ENCODE peak calls at places on chromosomes 7 and 10, in six cellular contexts. L, K, N, V, S and E are unnamed samples.

GRCh38 chr7:78794101-78794500 is 659.4 kb downstream of the MAGI2 start:
- DNase-seq in V (no peak), K (no peak), S (peak; percentile 13), N (no peak), L (no peak), E (no peak)

GRCh38 chr7:36763084-36763807 is 39.0 kb upstream of the AOAH start:
- DNase-seq in L (no peak), S (no peak), N (no peak), V (no peak), K (peak; percentile 18), E (no peak)

GRCh38 chr10:43236176-43236850 is 30.6 kb downstream of the RASGEF1A start:
- DNase-seq in L (no peak), S (no peak), V (no peak), N (no peak), K (no peak), E (no peak)

GRCh38 chr7:66859794-66860645 is 61.0 kb upstream of the TMEM248 start:
- DNase-seq in N (no peak), K (no peak), V (no peak), L (no peak), S (no peak), E (no peak)

GRCh38 chr10:248307-248706 is 113.1 kb downstream of the ZMYND11 start:
- DNase-seq in L (no peak), S (no peak), N (no peak), V (no peak), K (no peak), E (no peak)

GRCh38 chr7:82616059-82616723 is 172.6 kb upstream of the CACNA2D1 start:
- DNase-seq in S (no peak), L (no peak), V (no peak), N (no peak), K (no peak), E (no peak)

GRCh38 chr10:16992611-16993119 is 136.9 kb downstream of the CUBN start:
- DNase-seq in S (no peak), K (no peak), L (no peak), N (no peak), V (no peak), E (no peak)

GRCh38 chr7:48246073-48246472 is 74.8 kb downstream of the ABCA13 start:
- DNase-seq in L (no peak), S (no peak), K (no peak), V (peak; percentile 8), N (no peak), E (no peak)

GRCh38 chr10:132407243-132407746 is 10.3 kb downstream of the PWWP2B start:
- DNase-seq in V (no peak), S (no peak), L (no peak), K (no peak), N (peak; percentile 53), E (peak; percentile 58)

GRCh38 chr10:104049497-104050250 is 36.0 kb downstream of the COL17A1 start:
- DNase-seq in L (no peak), V (no peak), K (peak; percentile 48), N (no peak), S (no peak), E (no peak)

GRCh38 chr10:118966131-118967125 is 63.1 kb upstream of the NANOS1 start:
- DNase-seq in S (no peak), N (peak; percentile 63), L (no peak), K (no peak), V (no peak), E (no peak)

GRCh38 chr10:124875596-124875995 is 66.3 kb upstream of the ZRANB1 start:
- DNase-seq in N (no peak), L (no peak), V (no peak), S (no peak), K (peak; percentile 39), E (no peak)

GRCh38 chr7:101804642-101805401 is 12.6 kb upstream of the CUX1 start:
- DNase-seq in S (peak; percentile 27), N (no peak), V (no peak), L (peak; percentile 37), K (peak; percentile 29), E (no peak)

DNA sequence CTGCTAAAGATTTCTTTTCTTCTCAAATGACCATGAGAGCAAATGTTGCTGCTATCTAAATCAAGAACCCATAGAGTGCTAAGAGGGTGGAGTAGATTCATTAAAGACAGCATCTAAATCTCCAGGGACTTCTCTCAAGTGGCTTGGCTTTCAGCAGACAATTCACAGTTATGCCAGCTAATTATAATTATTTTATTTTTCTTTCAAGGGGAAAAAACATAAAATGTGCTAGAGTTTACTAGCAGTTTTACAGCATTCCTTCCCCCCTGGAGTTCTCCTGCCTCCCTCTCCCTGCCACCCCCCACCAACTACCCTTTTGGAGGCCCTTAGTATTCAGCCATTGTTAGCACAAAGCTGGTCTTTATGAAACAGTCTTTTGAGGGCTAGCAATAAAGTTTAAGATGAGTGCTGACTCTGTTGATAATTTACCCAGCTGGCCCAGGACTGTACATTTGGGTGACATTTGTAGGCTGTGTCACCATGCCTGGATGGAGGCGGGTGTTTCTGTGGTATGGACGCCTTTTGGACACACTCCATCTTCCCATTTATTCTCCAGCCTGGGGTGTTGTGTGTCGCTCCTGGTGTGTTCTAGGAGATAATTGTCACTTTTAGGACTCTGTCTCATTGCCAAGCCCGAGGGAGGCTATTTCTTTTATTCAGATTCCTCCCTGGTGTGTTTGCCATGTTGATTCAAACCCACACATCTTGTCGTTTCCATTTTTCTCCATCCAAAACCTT is 160.2 kb downstream of the CREB5 start:
- DNase-seq in K (no peak), V (no peak), N (peak; percentile 45), S (no peak), L (no peak), E (no peak)
- TF ChIP-seq CHD2 in K (no peak), V (no peak), N (no peak), S (no peak), L (no peak), E (no peak)

DNA sequence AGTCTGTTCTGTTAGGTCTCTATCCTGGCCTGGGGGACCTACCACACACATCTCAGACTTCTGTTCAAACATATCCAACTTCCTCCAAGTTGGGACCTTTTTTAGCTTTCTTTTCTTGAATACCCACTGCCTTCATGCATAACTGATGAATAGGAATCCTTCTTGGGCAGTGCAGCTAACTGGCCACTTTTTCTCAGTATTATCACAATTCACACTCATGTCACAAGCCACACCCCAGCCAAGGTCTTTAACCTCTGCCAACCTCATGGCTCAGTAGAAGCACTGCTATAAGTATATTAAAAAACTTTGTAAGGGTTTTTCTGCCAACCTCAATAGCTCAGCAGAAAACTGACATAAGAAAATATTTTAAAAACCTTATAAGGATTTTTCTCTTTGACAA is 44.5 kb downstream of the HHEX start:
- DNase-seq in N (no peak), S (no peak), K (no peak), L (peak; percentile 25), V (no peak), E (no peak)
- H3K4me1 ChIP-seq in N (no peaks in the 10 kb centered on the region), S (no peaks in the 10 kb centered on the region), K (no peaks in the 10 kb centered on the region), L (peaks cover 7% of the 10 kb centered on the region), V (peaks cover 14% of the 10 kb centered on the region), E (no peaks in the 10 kb centered on the region)

GRCh38 chr7:14457567-14458453 is 444.7 kb downstream of the DGKB start:
- DNase-seq in V (no peak), L (peak; percentile 75), S (peak; percentile 33), N (peak; percentile 53), K (peak; percentile 76), E (peak; percentile 26)
- TF ChIP-seq CHD2 in V (no peak), L (no peak), S (no peak), N (no peak), K (no peak), E (no peak)

DNA sequence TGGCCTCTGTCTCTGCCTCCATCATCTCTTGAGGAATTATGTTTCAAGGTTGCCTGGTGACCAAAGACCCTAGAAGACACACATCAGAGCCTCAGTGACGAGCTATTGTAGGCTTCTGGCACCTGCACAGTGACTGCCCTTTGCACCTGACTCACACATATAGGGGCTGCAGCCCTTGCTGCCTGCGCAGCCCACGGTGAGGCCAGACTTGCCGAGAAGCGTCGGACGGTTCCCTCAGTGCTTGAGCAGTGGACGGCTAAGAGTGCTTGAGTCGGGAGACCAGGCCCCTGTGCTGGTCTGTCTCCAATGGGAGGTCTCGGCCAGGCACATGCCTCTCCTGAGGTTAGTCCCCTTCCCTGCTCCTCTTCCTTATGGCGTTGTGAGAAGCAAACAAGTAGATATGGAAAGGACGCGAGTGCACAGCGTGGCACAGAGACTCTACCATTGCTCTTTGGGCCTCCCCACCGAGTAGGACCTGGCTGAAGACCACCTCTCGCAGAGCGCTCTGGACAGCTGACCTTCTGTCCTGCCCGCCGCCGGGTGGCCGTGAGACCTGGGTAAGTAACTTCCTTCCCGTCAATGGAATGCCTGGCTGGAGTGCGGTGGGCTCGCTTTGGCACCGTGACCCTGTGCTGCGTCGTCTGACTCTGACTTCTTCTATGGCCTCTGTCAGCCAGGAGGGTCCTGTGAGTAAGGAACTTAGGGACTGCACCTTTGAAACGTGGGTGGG is 33.6 kb downstream of the ZNF775 start:
- DNase-seq in V (no peak), L (no peak), N (peak; percentile 10), K (no peak), S (no peak), E (no peak)
- H3K4me1 ChIP-seq in V (peaks cover 11% of the 10 kb centered on the region), L (no peaks in the 10 kb centered on the region), N (no peaks in the 10 kb centered on the region), K (no peaks in the 10 kb centered on the region), S (no peaks in the 10 kb centered on the region), E (peaks cover 40% of the 10 kb centered on the region)

GRCh38 chr10:106513328-106513727 is 651.2 kb downstream of the SORCS1 start:
- DNase-seq in L (no peak), K (no peak), S (no peak), V (no peak), N (no peak), E (peak; percentile 1)

GRCh38 chr10:106504536-106504935 is 660.0 kb downstream of the SORCS1 start:
- DNase-seq in V (no peak), S (no peak), L (no peak), N (no peak), K (no peak), E (no peak)

GRCh38 chr10:106511917-106512316 is 652.6 kb downstream of the SORCS1 start:
- DNase-seq in V (no peak), L (no peak), S (no peak), N (no peak), K (no peak), E (no peak)

GRCh38 chr10:106506509-106507265 is 657.8 kb downstream of the SORCS1 start:
- DNase-seq in N (no peak), K (no peak), S (no peak), L (no peak), V (no peak), E (no peak)

GRCh38 chr10:106508920-106509319 is 655.6 kb downstream of the SORCS1 start:
- DNase-seq in V (no peak), S (no peak), N (no peak), L (no peak), K (no peak), E (no peak)
- TF ChIP-seq CHD2 in V (no peak), S (no peak), N (no peak), L (no peak), K (no peak), E (no peak)

GRCh38 chr7:143013473-143013872 is 13.5 kb downstream of the OR9A2 start:
- DNase-seq in S (no peak), K (no peak), L (no peak), V (no peak), N (no peak), E (no peak)

GRCh38 chr7:143015926-143016490 is 10.9 kb downstream of the OR9A2 start:
- DNase-seq in N (no peak), L (no peak), K (no peak), S (no peak), V (no peak), E (no peak)

GRCh38 chr7:143013897-143014296 is 13.0 kb downstream of the OR9A2 start:
- DNase-seq in K (peak; percentile 7), V (no peak), L (no peak), S (no peak), N (no peak), E (no peak)

GRCh38 chr7:143016996-143017395 is 9.9 kb downstream of the OR9A2 start:
- DNase-seq in L (no peak), K (no peak), N (no peak), V (no peak), S (no peak), E (no peak)

GRCh38 chr7:143015102-143015501 is 11.8 kb downstream of the OR9A2 start:
- DNase-seq in L (no peak), N (no peak), K (no peak), V (peak; percentile 5), S (no peak), E (no peak)
- H3K4me1 ChIP-seq in L (no peaks in the 10 kb centered on the region), N (peaks cover 3% of the 10 kb centered on the region), K (peaks cover 13% of the 10 kb centered on the region), V (peaks cover 10% of the 10 kb centered on the region), S (no peaks in the 10 kb centered on the region), E (no peaks in the 10 kb centered on the region)